ENCODE peak calls at places on chromosomes 7 and 10, in four cellular contexts. One of them, this sample, is unnamed. For H3K4me1, the result is how much of the 10 kb centered on the place peaks cover.

GRCh38 chr7:42237162-42237821 is at the start of gene GLI3:
- ATAC-seq in upper lobe of right lung: peak
- ATAC-seq in upper lobe of left lung: peak
- ATAC-seq in PC-3: peak
- ATAC-seq in this sample: peak

GRCh38 chr7:129053938-129054437 is 923 bp downstream of the TNPO3 start:
- ATAC-seq in upper lobe of left lung: peak
- ATAC-seq in PC-3: peak
- ATAC-seq in upper lobe of right lung: no peak
- ATAC-seq in this sample: no peak

GRCh38 chr10:60377955-60378354 is 11.7 kb downstream of the ANK3 start:
- ATAC-seq in PC-3: no peak
- ATAC-seq in upper lobe of right lung: no peak
- ATAC-seq in upper lobe of left lung: no peak
- ATAC-seq in this sample: no peak

GRCh38 chr7:100642534-100642907 is 1.2 kb upstream of the TFR2 start:
- ATAC-seq in PC-3: peak
- ATAC-seq in upper lobe of right lung: peak
- ATAC-seq in upper lobe of left lung: peak
- ATAC-seq in this sample: no peak

GRCh38 chr10:18376650-18377049 is 236.4 kb downstream of the CACNB2 start:
- ATAC-seq in upper lobe of left lung: no peak
- ATAC-seq in PC-3: no peak
- ATAC-seq in upper lobe of right lung: no peak
- ATAC-seq in this sample: no peak

GRCh38 chr10:76111986-76112825 is 680.8 kb downstream of the LRMDA start:
- ATAC-seq in PC-3: no peak
- ATAC-seq in upper lobe of right lung: peak
- ATAC-seq in upper lobe of left lung: peak
- ATAC-seq in this sample: no peak

GRCh38 chr7:150435390-150436073 is 14.9 kb upstream of the GIMAP8 start:
- ATAC-seq in upper lobe of right lung: peak
- ATAC-seq in PC-3: no peak
- ATAC-seq in upper lobe of left lung: peak
- ATAC-seq in this sample: no peak

GRCh38 chr10:91048380-91048779 is 127.5 kb upstream of the ANKRD1 start:
- ATAC-seq in upper lobe of right lung: no peak
- ATAC-seq in upper lobe of left lung: no peak
- ATAC-seq in PC-3: no peak
- ATAC-seq in this sample: no peak

GRCh38 chr7:33986951-33987948 is 81.9 kb downstream of the BMPER start:
- ATAC-seq in PC-3: peak
- ATAC-seq in upper lobe of right lung: peak
- ATAC-seq in upper lobe of left lung: peak
- ATAC-seq in this sample: peak

GRCh38 chr7:114979803-114980507 is 58.1 kb downstream of the MDFIC start:
- ATAC-seq in PC-3: peak
- ATAC-seq in upper lobe of left lung: no peak
- ATAC-seq in upper lobe of right lung: no peak
- ATAC-seq in this sample: no peak

GRCh38 chr10:122474145-122474739 is 12.9 kb downstream of the HTRA1 start:
- ATAC-seq in upper lobe of left lung: no peak
- ATAC-seq in PC-3: no peak
- ATAC-seq in upper lobe of right lung: peak
- ATAC-seq in this sample: no peak

GRCh38 chr10:50882540-50882983 is 2.9 kb downstream of the A1CF start:
- ATAC-seq in upper lobe of right lung: no peak
- ATAC-seq in PC-3: peak
- ATAC-seq in upper lobe of left lung: no peak
- ATAC-seq in this sample: no peak

GRCh38 chr10:108203905-108204527 is 1039.5 kb upstream of the SORCS1 start:
- ATAC-seq in PC-3: no peak
- ATAC-seq in upper lobe of right lung: no peak
- ATAC-seq in upper lobe of left lung: no peak
- ATAC-seq in this sample: no peak

GRCh38 chr10:28242560-28243204 is 60.2 kb downstream of the MPP7 start:
- ATAC-seq in PC-3: peak
- ATAC-seq in upper lobe of right lung: no peak
- ATAC-seq in upper lobe of left lung: no peak
- ATAC-seq in this sample: no peak

DNA sequence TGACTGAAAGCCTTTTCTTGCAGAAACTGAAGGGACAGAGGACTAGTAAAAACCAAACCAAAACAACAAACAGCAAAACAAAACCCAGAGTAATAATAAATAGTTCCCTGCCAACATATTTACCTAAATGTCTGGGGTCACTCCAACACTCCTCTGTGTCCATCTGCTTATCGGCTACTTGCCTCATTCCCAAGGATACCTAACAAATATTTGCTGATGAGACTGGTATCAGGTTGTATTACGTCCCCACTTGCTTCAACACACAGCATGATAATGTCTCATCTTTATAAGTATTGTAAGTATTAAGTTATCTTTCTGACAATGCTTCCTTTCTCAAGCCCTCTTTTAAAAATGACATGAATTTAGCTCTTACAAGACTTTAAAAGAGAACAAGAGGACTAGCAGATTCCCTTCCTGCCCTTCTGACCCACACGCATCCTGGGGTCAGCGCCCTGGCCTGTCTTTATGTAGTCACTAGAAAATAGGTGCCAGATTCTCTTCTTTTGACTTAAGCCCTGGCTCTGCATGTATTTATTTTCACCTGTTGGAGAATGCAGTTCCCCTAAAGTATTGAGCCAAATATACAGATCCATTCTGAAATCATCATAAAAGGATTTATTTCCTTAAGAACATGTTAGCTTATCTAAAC is 110.2 kb downstream of the SEM1 start:
- ATAC-seq in upper lobe of right lung: no peak
- ATAC-seq in upper lobe of left lung: no peak
- ATAC-seq in PC-3: no peak
- ATAC-seq in this sample: no peak
- H3K27ac ChIP-seq in upper lobe of right lung: no peak
- H3K27ac ChIP-seq in upper lobe of left lung: no peak
- H3K27ac ChIP-seq in PC-3: no peak
- H3K27ac ChIP-seq in this sample: no peak

GRCh38 chr10:86968994-86969355 is 693 bp downstream of the ADIRF start:
- ATAC-seq in PC-3: no peak
- ATAC-seq in upper lobe of right lung: no peak
- ATAC-seq in upper lobe of left lung: no peak
- ATAC-seq in this sample: no peak
- H3K4me1 ChIP-seq in PC-3: half or more
- H3K4me1 ChIP-seq in upper lobe of right lung: under half
- H3K4me1 ChIP-seq in upper lobe of left lung: under half
- H3K4me1 ChIP-seq in this sample: under half

DNA sequence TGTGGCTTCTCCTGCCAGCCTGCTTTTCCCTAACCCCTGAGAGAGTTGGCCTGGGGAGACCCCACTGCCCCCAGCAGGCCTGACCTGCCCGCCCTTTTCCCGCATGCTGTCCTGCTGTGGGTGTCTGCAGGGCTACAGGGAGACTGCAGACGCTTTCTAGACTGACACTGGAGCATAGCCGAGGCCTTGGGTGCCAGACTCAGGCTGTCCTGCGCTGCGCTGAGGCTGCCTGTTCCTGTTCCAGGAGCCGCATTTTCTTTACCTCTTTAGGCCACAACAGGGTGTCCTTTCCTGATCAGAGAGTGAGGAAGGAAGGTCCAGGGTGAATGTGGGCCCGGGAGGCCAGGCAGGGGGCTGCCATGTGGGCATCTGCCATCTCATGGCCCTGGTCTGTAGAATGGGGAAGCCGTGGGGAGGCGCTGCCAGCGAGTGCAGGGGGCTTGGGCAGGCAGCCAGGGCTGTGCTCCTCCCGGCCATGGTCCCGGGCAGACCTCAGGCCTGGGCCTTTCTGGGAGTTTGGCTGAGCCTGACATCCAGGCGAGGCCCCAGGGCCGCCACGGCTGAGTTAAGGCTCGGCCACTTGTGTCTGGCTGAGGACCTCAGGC is 3.6 kb downstream of the PWWP2B start:
- ATAC-seq in PC-3: no peak
- ATAC-seq in upper lobe of left lung: no peak
- ATAC-seq in upper lobe of right lung: no peak
- ATAC-seq in this sample: no peak
- H3K27ac ChIP-seq in PC-3: no peak
- H3K27ac ChIP-seq in upper lobe of left lung: peak
- H3K27ac ChIP-seq in upper lobe of right lung: peak
- H3K27ac ChIP-seq in this sample: no peak

GRCh38 chr10:51892965-51893658 is 193.7 kb upstream of the CSTF2T start:
- ATAC-seq in upper lobe of left lung: no peak
- ATAC-seq in PC-3: peak
- ATAC-seq in upper lobe of right lung: no peak
- ATAC-seq in this sample: no peak
- H3K4me1 ChIP-seq in upper lobe of left lung: under half
- H3K4me1 ChIP-seq in PC-3: under half
- H3K4me1 ChIP-seq in upper lobe of right lung: under half
- H3K4me1 ChIP-seq in this sample: under half

DNA sequence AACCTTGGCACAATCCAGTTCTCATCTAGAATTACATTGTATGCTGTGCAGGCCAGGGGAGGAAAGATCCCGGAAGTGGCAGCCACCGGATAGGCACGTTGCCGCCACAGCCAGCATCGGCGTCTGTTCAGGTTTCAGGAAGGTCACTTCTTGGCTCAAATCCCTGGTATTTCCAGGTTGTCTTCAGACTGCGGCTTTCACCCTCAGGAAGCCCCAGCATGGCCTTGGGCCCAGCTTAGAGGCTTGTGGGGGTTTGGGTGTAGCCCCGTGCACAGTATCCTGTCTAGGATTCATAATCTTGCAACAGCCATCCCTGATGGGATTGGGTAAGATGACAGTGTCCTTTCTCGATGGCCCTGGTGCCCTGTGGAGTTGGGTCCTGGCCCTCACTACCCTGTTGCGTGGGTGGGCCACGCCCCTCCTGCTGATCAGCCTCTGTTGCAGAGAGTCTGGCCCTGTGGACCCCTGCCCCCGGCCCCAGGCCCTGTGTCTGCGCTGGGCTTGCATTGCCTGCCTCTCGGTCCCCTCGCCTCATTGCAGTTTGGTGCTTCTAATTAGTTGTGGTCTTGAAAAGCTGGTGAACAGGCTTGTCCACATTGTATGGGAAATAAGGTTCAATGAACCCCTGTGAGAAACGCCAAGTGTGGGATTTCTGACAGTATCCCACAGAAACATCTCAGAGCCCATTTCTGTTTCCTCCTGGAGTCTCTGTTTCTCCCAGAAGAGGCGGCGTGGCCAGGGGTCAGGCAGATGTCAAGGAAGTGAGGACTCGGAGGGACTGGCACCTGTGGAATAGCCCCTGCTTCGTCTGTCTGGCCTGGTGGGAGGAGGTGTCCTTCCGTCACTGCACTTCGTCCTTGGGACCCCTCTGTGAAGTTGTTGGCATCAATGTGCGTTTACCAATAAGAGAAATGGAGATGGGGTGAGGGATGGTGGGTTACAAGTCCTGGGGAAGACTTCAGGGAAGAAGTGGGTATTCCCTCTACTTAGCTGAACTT is 77.5 kb downstream of the MGMT start:
- ATAC-seq in upper lobe of left lung: no peak
- ATAC-seq in PC-3: no peak
- ATAC-seq in upper lobe of right lung: peak
- ATAC-seq in this sample: peak
- H3K27ac ChIP-seq in upper lobe of left lung: no peak
- H3K27ac ChIP-seq in PC-3: no peak
- H3K27ac ChIP-seq in upper lobe of right lung: no peak
- H3K27ac ChIP-seq in this sample: no peak

DNA sequence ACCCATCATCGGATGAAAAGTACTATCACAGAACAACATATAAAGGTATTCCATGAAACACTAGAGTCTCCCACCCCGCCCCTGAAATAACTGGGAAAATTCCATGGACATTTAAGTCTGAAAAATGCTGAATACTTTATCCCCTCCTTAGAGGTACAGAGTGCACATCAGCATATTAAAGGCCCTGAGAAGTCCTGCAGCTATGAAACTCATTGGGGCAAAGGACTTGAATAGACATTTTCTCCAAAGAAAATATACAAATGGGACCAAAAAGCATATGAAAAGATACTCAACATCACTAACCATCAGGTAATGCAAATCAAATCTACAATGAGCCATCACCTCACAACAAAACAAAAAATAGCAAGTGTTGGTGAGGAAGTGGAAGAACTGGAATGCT is 18.9 kb downstream of the XPNPEP1 start:
- ATAC-seq in upper lobe of right lung: no peak
- ATAC-seq in PC-3: no peak
- ATAC-seq in upper lobe of left lung: no peak
- ATAC-seq in this sample: no peak
- H3K4me1 ChIP-seq in upper lobe of right lung: under half
- H3K4me1 ChIP-seq in PC-3: under half
- H3K4me1 ChIP-seq in upper lobe of left lung: under half
- H3K4me1 ChIP-seq in this sample: under half

DNA sequence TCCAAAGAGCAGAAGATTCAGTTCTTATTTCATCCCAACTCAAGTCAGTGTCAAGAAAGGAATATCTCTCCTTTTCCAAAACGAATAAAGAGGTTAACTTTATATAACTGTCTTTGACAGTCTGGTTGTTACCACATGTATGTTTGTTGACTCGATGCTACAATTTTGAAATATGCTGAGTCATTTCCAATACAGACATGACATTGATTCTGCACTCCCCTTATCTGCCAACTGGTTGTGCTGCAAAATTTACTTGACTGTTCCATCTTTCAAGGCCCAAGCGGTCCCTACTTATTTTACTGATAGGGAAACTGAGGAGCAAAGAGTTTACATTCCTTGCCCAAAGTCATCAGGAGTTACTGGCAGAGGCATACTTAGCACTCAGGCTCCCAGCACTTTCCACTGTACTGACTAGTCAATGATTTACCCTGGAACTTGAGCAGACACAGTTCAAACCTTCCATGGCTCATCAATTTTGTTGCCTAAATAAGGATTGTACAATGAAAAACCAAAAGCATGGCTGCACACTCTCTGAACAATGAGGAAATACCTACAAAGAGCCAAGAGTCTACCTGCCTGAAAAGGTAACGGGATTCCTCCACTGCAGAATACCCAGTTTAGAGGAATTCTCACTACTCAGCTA is 52.8 kb downstream of the ABLIM1 start:
- ATAC-seq in PC-3: no peak
- ATAC-seq in upper lobe of right lung: no peak
- ATAC-seq in upper lobe of left lung: no peak
- ATAC-seq in this sample: no peak
- H3K27ac ChIP-seq in PC-3: no peak
- H3K27ac ChIP-seq in upper lobe of right lung: no peak
- H3K27ac ChIP-seq in upper lobe of left lung: no peak
- H3K27ac ChIP-seq in this sample: peak